ENCODE peak calls at places on chromosomes 3 and 15, in nine cellular contexts. W is NB4, G is GM23338, T is fibroblast of the aortic adventitia, E is lung, X is K562, C is kidney epithelial cell, O is ovary, H is uterus. M is an unnamed sample.

GRCh38 chr3:105013657-105014056 is 353.1 kb upstream of the ALCAM start:
- DNase-seq in W (no peak), G (peak; percentile 20), T (no peak), E (no peak), X (no peak), C (no peak), O (no peak), H (no peak), M (no peak)

GRCh38 chr3:171875923-171876412 is 32.8 kb downstream of the TMEM212 start:
- DNase-seq in W (no peak), G (no peak), T (peak; percentile 60), E (peak; percentile 29), X (no peak), C (no peak), O (no peak), H (no peak), M (peak; percentile 36)

GRCh38 chr3:114745322-114746240 is 401.5 kb downstream of the ZBTB20 start:
- DNase-seq in W (no peak), G (no peak), T (peak; percentile 82), E (no peak), X (no peak), C (peak; percentile 92), O (no peak), H (no peak), M (no peak)

GRCh38 chr3:14393440-14394111 is 8.8 kb upstream of the SLC6A6 start:
- DNase-seq in W (no peak), G (no peak), T (no peak), E (no peak), X (no peak), C (no peak), O (no peak), H (no peak), M (peak; percentile 67)

GRCh38 chr15:78055923-78056713 is 21.4 kb downstream of the TBC1D2B start:
- DNase-seq in W (peak; percentile 74), G (no peak), T (peak; percentile 36), E (no peak), X (no peak), C (no peak), O (no peak), H (no peak), M (no peak)

GRCh38 chr3:182803596-182803995 is 10.3 kb downstream of the ATP11B start:
- DNase-seq in W (no peak), G (no peak), T (no peak), E (no peak), X (no peak), C (no peak), O (no peak), H (no peak), M (no peak)

GRCh38 chr15:65376767-65377104 is 1.1 kb downstream of the IGDCC3 start:
- DNase-seq in W (no peak), G (peak; percentile 63), T (peak; percentile 7), E (no peak), X (no peak), C (no peak), O (no peak), H (no peak), M (no peak)

GRCh38 chr3:50936389-50936788 is 261.7 kb downstream of the DOCK3 start:
- DNase-seq in W (no peak), G (no peak), T (no peak), E (no peak), X (no peak), C (no peak), O (no peak), H (no peak), M (no peak)

GRCh38 chr15:41207687-41208448 is 22.7 kb downstream of the EXD1 start:
- DNase-seq in W (no peak), G (no peak), T (peak; percentile 41), E (no peak), X (no peak), C (peak; percentile 48), O (no peak), H (no peak), M (no peak)

GRCh38 chr3:146679995-146680394 is 74.8 kb upstream of the PLSCR5 start:
- DNase-seq in W (no peak), G (no peak), T (no peak), E (no peak), X (no peak), C (no peak), O (no peak), H (no peak), M (no peak)

GRCh38 chr15:65087411-65087810 is 10.9 kb downstream of the KBTBD13 start:
- DNase-seq in W (no peak), G (no peak), T (no peak), E (no peak), X (no peak), C (no peak), O (no peak), H (no peak), M (no peak)

GRCh38 chr3:185992801-185993467 is 55.1 kb upstream of the TRA2B start:
- DNase-seq in W (no peak), G (no peak), T (peak; percentile 55), E (no peak), X (no peak), C (no peak), O (no peak), H (no peak), M (no peak)
- H3K4me3 ChIP-seq in W (no peak overlapping the region), G (no peak overlapping the region), T (no peak overlapping the region), E (no peak overlapping the region), X (no peak overlapping the region), C (no peak overlapping the region), O (no peak overlapping the region), H (no peak overlapping the region), M (no peak overlapping the region)

GRCh38 chr3:10303785-10304184 is 11.0 kb upstream of the GHRL start:
- DNase-seq in W (no peak), G (no peak), T (no peak), E (no peak), X (no peak), C (no peak), O (no peak), H (no peak), M (no peak)
- H3K4me3 ChIP-seq in W (no peak overlapping the region), G (no peak overlapping the region), T (no peak overlapping the region), E (no peak overlapping the region), X (no peak overlapping the region), C (no peak overlapping the region), O (no peak overlapping the region), H (no peak overlapping the region), M (no peak overlapping the region)

DNA sequence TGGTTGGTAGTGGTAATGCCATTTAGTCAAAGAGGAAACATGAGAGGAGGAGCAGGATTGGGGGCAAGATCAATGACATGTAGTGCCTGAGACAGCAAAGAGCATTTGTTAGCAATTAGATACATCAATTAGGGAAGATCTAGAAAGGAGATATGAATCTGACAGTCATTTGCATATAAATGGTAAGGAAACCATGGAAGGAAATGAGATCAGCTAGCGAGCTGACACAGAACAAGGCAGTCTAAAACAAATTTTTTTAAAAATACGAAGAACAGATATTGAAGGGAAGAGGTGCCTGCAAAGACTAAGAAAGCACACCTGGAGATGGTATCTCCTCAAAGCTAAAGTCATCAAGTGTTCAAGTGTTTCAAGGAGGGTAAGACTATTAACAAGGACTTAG is 4.6 kb downstream of the EPM2AIP1 start:
- DNase-seq in W (no peak), G (no peak), T (no peak), E (no peak), X (no peak), C (no peak), O (no peak), H (no peak), M (no peak)
- H3K4me3 ChIP-seq in W (peak overlapping the region; percentile 89), G (no peak overlapping the region), T (no peak overlapping the region), E (no peak overlapping the region), X (no peak overlapping the region), C (no peak overlapping the region), O (no peak overlapping the region), H (no peak overlapping the region), M (no peak overlapping the region)

DNA sequence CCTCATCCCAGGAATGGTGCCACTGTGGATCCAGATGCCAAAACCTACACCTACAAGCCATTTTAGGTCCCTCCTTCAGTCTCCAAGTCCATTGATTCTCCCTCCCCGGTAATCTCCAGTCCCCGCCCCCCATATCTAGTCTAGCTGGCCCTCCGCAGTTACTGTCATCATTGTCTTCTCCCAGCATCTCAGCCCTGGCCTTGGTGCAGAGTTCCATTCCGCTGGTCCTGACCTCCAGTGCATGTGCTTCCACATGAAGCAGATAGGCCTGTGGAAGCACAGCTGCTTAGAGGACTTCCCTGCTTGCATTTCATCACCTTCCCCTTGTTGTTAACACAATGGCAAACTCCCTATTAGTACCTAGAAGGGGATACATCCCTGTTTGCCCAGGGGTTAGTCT is 331.8 kb downstream of the LRTM1 start:
- DNase-seq in W (no peak), G (no peak), T (no peak), E (no peak), X (no peak), C (no peak), O (no peak), H (no peak), M (no peak)
- H3K4me3 ChIP-seq in W (no peak overlapping the region), G (no peak overlapping the region), T (no peak overlapping the region), E (no peak overlapping the region), X (no peak overlapping the region), C (no peak overlapping the region), O (no peak overlapping the region), H (no peak overlapping the region), M (no peak overlapping the region)

M was measured in AG04449.